ENCODE peak calls at places on chromosome 17, in nine cellular contexts. T is foreskin fibroblast, B is osteocyte, U is GM10248, A is lower leg skin, H is tibial nerve, I is omental fat pad, E is stomach, R is left ventricle myocardium inferior. N is an unnamed sample.

GRCh38 chr17:75848523-75849303 is 4.5 kb upstream of the UNC13D start:
- DNase-seq in B (no peak), H (peak), T (peak), A (peak), U (peak), R (peak), I (peak), E (peak), N (peak)

GRCh38 chr17:59751955-59752413 is 44.5 kb downstream of the VMP1 start:
- DNase-seq in E (no peak), R (no peak), T (no peak), B (no peak), I (no peak), H (no peak), A (no peak), U (peak), N (no peak)

GRCh38 chr17:4485676-4486646 is 12.7 kb upstream of the SPNS2 start:
- DNase-seq in B (no peak), R (no peak), T (no peak), I (no peak), A (no peak), U (no peak), H (no peak), E (no peak), N (no peak)

GRCh38 chr17:77847211-77848085 is 111.1 kb upstream of the TNRC6C start:
- DNase-seq in H (no peak), U (no peak), A (no peak), B (no peak), R (peak), I (no peak), T (no peak), E (no peak), N (no peak)

GRCh38 chr17:41551370-41551769 is 20.5 kb downstream of the KRT9 start:
- DNase-seq in U (no peak), T (peak), A (no peak), B (no peak), I (no peak), R (no peak), E (no peak), H (no peak), N (no peak)

GRCh38 chr17:77889135-77889505 is 69.4 kb upstream of the TNRC6C start:
- DNase-seq in U (no peak), B (no peak), A (no peak), E (no peak), I (no peak), H (no peak), R (no peak), T (no peak), N (no peak)

GRCh38 chr17:81436294-81436849 is 41.1 kb downstream of the BAHCC1 start:
- DNase-seq in I (no peak), B (no peak), E (no peak), R (peak), H (no peak), A (no peak), T (peak), U (no peak), N (no peak)

GRCh38 chr17:38542286-38542685 is 63.5 kb downstream of the SRCIN1 start:
- DNase-seq in U (no peak), T (no peak), R (no peak), A (no peak), E (no peak), H (no peak), B (no peak), I (no peak), N (no peak)

GRCh38 chr17:82495844-82496528 is 23.5 kb upstream of the FOXK2 start:
- DNase-seq in R (no peak), I (no peak), H (no peak), U (no peak), A (no peak), B (no peak), E (no peak), T (no peak), N (no peak)

GRCh38 chr17:28468781-28469180 is 4.7 kb upstream of the SLC13A2 start:
- DNase-seq in U (no peak), A (no peak), I (no peak), E (no peak), R (no peak), T (no peak), H (no peak), B (no peak), N (no peak)

GRCh38 chr17:57538730-57539456 is 206.2 kb downstream of the CCDC182 start:
- DNase-seq in T (no peak), B (no peak), I (no peak), H (no peak), A (no peak), E (no peak), R (no peak), U (no peak), N (no peak)

GRCh38 chr17:39754958-39755549 is 17.3 kb downstream of the GRB7 start:
- DNase-seq in A (peak), T (peak), H (peak), I (no peak), E (no peak), U (no peak), B (no peak), R (no peak), N (no peak)

GRCh38 chr17:79664925-79665738 is 54.3 kb upstream of the RBFOX3 start:
- DNase-seq in I (no peak), U (no peak), A (peak), B (peak), H (peak), R (peak), T (peak), E (peak), N (peak)

GRCh38 chr17:17484451-17484899 is 7.7 kb downstream of the MED9 start:
- DNase-seq in T (peak), I (no peak), H (no peak), R (no peak), U (no peak), A (no peak), E (no peak), B (no peak), N (peak)

GRCh38 chr17:74152591-74153455 is 50.7 kb upstream of the RPL38 start:
- DNase-seq in R (no peak), H (peak), T (no peak), U (no peak), E (no peak), I (no peak), B (peak), A (peak), N (no peak)

GRCh38 chr17:40621019-40621418 is 26.6 kb downstream of the SMARCE1 start:
- DNase-seq in A (no peak), B (no peak), E (no peak), R (no peak), H (no peak), I (no peak), U (no peak), T (no peak), N (no peak)

GRCh38 chr17:46878055-46878454 is 26.7 kb downstream of the WNT9B start:
- DNase-seq in E (no peak), T (no peak), I (no peak), A (peak), U (no peak), B (no peak), R (peak), H (peak), N (no peak)

GRCh38 chr17:37818689-37819088 is 73.8 kb upstream of the HNF1B start:
- DNase-seq in H (no peak), R (no peak), E (peak), B (no peak), T (peak), I (no peak), U (no peak), A (no peak), N (no peak)

GRCh38 chr17:51060396-51060795 is 60.3 kb downstream of the SPAG9 start:
- DNase-seq in B (no peak), A (no peak), U (no peak), T (no peak), I (no peak), R (no peak), H (no peak), E (no peak), N (no peak)

GRCh38 chr17:57619061-57619937 is 125.8 kb downstream of the CCDC182 start:
- DNase-seq in A (no peak), H (no peak), I (no peak), B (no peak), U (no peak), R (no peak), E (no peak), T (peak), N (no peak)

GRCh38 chr17:62723842-62724241 is 84.3 kb downstream of the MARCHF10 start:
- DNase-seq in B (no peak), R (no peak), H (no peak), E (no peak), T (peak), A (no peak), U (no peak), I (no peak), N (no peak)

GRCh38 chr17:6137716-6138502 is 67.7 kb downstream of the WSCD1 start:
- DNase-seq in R (no peak), H (no peak), E (no peak), U (no peak), B (no peak), A (no peak), I (no peak), T (no peak), N (no peak)

GRCh38 chr17:142876-143784 is 5.8 kb downstream of the SCGB1C2 start:
- DNase-seq in H (peak), I (peak), R (no peak), U (no peak), B (peak), T (no peak), E (no peak), A (peak), N (no peak)

GRCh38 chr17:75404739-75405364 is 626 bp downstream of the GRB2 start:
- DNase-seq in U (no peak), H (no peak), R (peak), I (no peak), B (peak), A (peak), E (peak), T (peak), N (peak)

GRCh38 chr17:43897827-43898226 is 9.5 kb downstream of the MPP2 start:
- DNase-seq in B (no peak), U (no peak), A (no peak), R (no peak), T (no peak), H (no peak), E (no peak), I (no peak), N (no peak)
- TF ChIP-seq CTCF in B (no peak), U (no peak), A (no peak), R (no peak), T (no peak), H (no peak), E (no peak), I (no peak), N (no peak)

DNA sequence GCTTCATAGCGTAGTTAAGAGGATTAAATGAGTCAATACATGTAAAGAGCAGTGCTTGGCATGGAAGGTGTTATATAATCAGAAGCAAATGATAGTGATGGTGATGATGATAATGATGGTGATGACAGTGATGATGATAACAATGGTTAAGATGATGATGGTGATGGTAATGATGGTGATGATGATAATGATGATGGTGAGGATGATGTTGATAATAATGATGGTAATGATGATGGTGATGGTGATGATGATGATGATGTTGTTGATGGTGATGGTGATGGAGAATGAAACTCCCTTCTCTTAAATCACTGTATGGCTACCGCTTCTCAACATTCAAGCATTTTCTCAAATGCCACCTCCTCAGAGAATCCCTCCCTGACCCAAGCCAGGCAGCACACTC is 190.5 kb downstream of the TMEM132E start:
- DNase-seq in H (no peak), B (no peak), E (no peak), T (no peak), R (no peak), I (no peak), U (no peak), A (no peak), N (no peak)
- TF ChIP-seq CTCF in H (no peak), B (no peak), E (no peak), T (no peak), R (no peak), I (no peak), U (no peak), A (no peak), N (no peak)

GRCh38 chr17:66411498-66411897 is 109.1 kb downstream of the PRKCA start:
- DNase-seq in U (no peak), E (no peak), H (no peak), R (no peak), A (no peak), B (no peak), I (no peak), T (no peak), N (no peak)
- TF ChIP-seq CTCF in U (no peak), E (no peak), H (no peak), R (no peak), A (no peak), B (no peak), I (no peak), T (no peak), N (no peak)

GRCh38 chr17:68760141-68760475 is 158.9 kb upstream of the FAM20A start:
- DNase-seq in U (no peak), E (no peak), I (no peak), H (no peak), B (no peak), A (no peak), T (no peak), R (no peak), N (no peak)
- TF ChIP-seq CTCF in U (no peak), E (no peak), I (no peak), H (no peak), B (no peak), A (no peak), T (no peak), R (peak), N (no peak)

GRCh38 chr17:73017653-73018052 is 74.8 kb downstream of the SLC39A11 start:
- DNase-seq in A (no peak), T (peak), I (no peak), B (no peak), E (no peak), H (no peak), U (no peak), R (no peak), N (no peak)

GRCh38 chr17:73011016-73011486 is 81.4 kb downstream of the SLC39A11 start:
- DNase-seq in R (no peak), A (no peak), U (no peak), E (no peak), B (no peak), I (no peak), H (no peak), T (no peak), N (no peak)

GRCh38 chr17:73013299-73013698 is 79.2 kb downstream of the SLC39A11 start:
- DNase-seq in R (no peak), I (no peak), B (no peak), E (no peak), U (no peak), T (no peak), A (no peak), H (no peak), N (no peak)

GRCh38 chr17:73015722-73016276 is 76.7 kb downstream of the SLC39A11 start:
- DNase-seq in E (no peak), T (no peak), H (no peak), R (no peak), I (no peak), B (no peak), A (no peak), U (no peak), N (no peak)

GRCh38 chr17:73013816-73014663 is 78.4 kb downstream of the SLC39A11 start:
- DNase-seq in T (peak), R (no peak), A (no peak), B (peak), E (no peak), I (no peak), H (no peak), U (no peak), N (no peak)
- TF ChIP-seq CTCF in T (no peak), R (no peak), A (no peak), B (no peak), E (no peak), I (no peak), H (no peak), U (no peak), N (no peak)